ENCODE peak calls at places on chromosomes 4 and X, in four cellular contexts. A is upper lobe of right lung, K is colonic mucosa, M is H1. L is an unnamed sample.

GRCh38 chr4:108433832-108434231 is 186.5 kb upstream of the RPL34 start:
- DNase-seq in A (no peak), K (peak), M (no peak), L (peak)

GRCh38 chrX:47587906-47588735 is 5.9 kb downstream of the TIMP1 start:
- DNase-seq in A (no peak), K (no peak), M (no peak), L (peak)

GRCh38 chrX:154317391-154318000 is 21.9 kb downstream of the TKTL1 start:
- DNase-seq in M (peak), K (no peak), A (no peak), L (peak)

GRCh38 chrX:135737361-135738071 is 24.1 kb downstream of the CT45A1 start:
- DNase-seq in M (no peak), A (no peak), K (no peak), L (peak)

GRCh38 chr4:97104006-97104405 is 1039.3 kb downstream of the STPG2 start:
- DNase-seq in M (no peak), A (no peak), K (no peak), L (no peak)

GRCh38 chrX:13646154-13646549 is 6.8 kb upstream of the TCEANC start:
- DNase-seq in M (peak), K (peak), A (peak), L (peak)

GRCh38 chr4:181418491-181418890 is 824.7 kb upstream of the TENM3 start:
- DNase-seq in K (no peak), A (no peak), M (no peak), L (no peak)

GRCh38 chr4:2806392-2807355 is 13.8 kb downstream of the SH3BP2 start:
- DNase-seq in A (peak), M (no peak), K (peak), L (peak)

GRCh38 chr4:105822061-105822460 is 73.2 kb upstream of the NPNT start:
- DNase-seq in K (no peak), A (no peak), M (no peak), L (no peak)

GRCh38 chr4:72473434-72473900 is 95.6 kb downstream of the ADAMTS3 start:
- DNase-seq in M (no peak), K (no peak), A (no peak), L (no peak)

GRCh38 chr4:96913437-96914075 is 1073.7 kb downstream of the PDHA2 start:
- DNase-seq in A (no peak), M (no peak), K (no peak), L (no peak)

GRCh38 chr4:18847276-18847890 is 825.8 kb upstream of the LCORL start:
- DNase-seq in M (no peak), A (no peak), K (no peak), L (peak)

GRCh38 chr4:166675411-166675810 is 558.9 kb downstream of the SPOCK3 start:
- DNase-seq in M (no peak), K (no peak), A (no peak), L (peak)

GRCh38 chr4:110586137-110586850 is 36.6 kb downstream of the PITX2 start:
- DNase-seq in A (no peak), M (no peak), K (no peak), L (peak)

GRCh38 chr4:15303052-15303641 is 124.7 kb upstream of the C1QTNF7 start:
- DNase-seq in A (no peak), K (no peak), M (no peak), L (peak)

GRCh38 chr4:74623041-74623440 is 171.3 kb downstream of the BTC start:
- DNase-seq in A (no peak), M (no peak), K (peak), L (peak)

GRCh38 chrX:105331244-105331643 is 110.8 kb upstream of the TEX13A start:
- DNase-seq in M (no peak), K (no peak), A (no peak), L (peak)

GRCh38 chrX:136828830-136829229 is 48.1 kb upstream of the ARHGEF6 start:
- DNase-seq in M (no peak), A (no peak), K (no peak), L (no peak)

GRCh38 chr4:145679991-145680455 is at the start of gene C4orf51:
- DNase-seq in K (no peak), A (no peak), M (no peak), L (peak)

GRCh38 chr4:97582890-97583289 is 560.4 kb downstream of the STPG2 start:
- DNase-seq in A (no peak), M (no peak), K (no peak), L (no peak)

GRCh38 chr4:94339779-94340178 is 2.9 kb downstream of the HPGDS start:
- DNase-seq in K (no peak), A (peak), M (no peak), L (no peak)

GRCh38 chr4:121863787-121864186 is 6.5 kb downstream of the BBS7 start:
- DNase-seq in K (no peak), M (no peak), A (no peak), L (no peak)

GRCh38 chr4:139137745-139138144 is 39.3 kb downstream of the ELF2 start:
- DNase-seq in M (no peak), K (no peak), A (no peak), L (peak)

GRCh38 chrX:117376460-117376859 is 740.1 kb downstream of the KLHL13 start:
- DNase-seq in K (no peak), M (no peak), A (no peak), L (peak)

GRCh38 chr4:140308366-140309123 is 64.9 kb upstream of the SCOC start:
- DNase-seq in M (no peak), A (no peak), K (peak), L (peak)

GRCh38 chr4:73450398-73451004 is 14.5 kb downstream of the AFP start:
- DNase-seq in A (no peak), M (peak), K (no peak), L (peak)

GRCh38 chrX:51144828-51145442 is 187.7 kb upstream of the NUDT10 start:
- DNase-seq in K (peak), A (no peak), M (peak), L (peak)

GRCh38 chrX:47482512-47483309 is at the start of gene ZNF41:
- DNase-seq in K (peak), M (peak), A (peak), L (peak)

GRCh38 chr4:123477804-123478209 is 81.2 kb downstream of the SPRY1 start:
- DNase-seq in K (no peak), A (no peak), M (no peak), L (peak)

GRCh38 chr4:78602334-78602733 is 50.8 kb downstream of the ANXA3 start:
- DNase-seq in A (no peak), M (no peak), K (no peak), L (peak)

GRCh38 chr4:121072080-121072835 is at the start of gene NDNF:
- DNase-seq in A (peak), K (peak), M (peak), L (peak)

GRCh38 chr4:186296481-186296880 is 30.5 kb downstream of the F11 start:
- DNase-seq in K (no peak), M (no peak), A (no peak), L (no peak)

GRCh38 chr4:13640149-13640671 is 12.7 kb upstream of the BOD1L1 start:
- DNase-seq in A (no peak), K (no peak), M (no peak), L (peak)

GRCh38 chrX:3268804-3269203 is 77.6 kb downstream of the MXRA5 start:
- DNase-seq in K (no peak), M (no peak), A (no peak), L (peak)

GRCh38 chr4:88054229-88054628 is 46.8 kb downstream of the PKD2 start:
- DNase-seq in A (no peak), K (no peak), M (no peak), L (no peak)

GRCh38 chr4:88059781-88060180 is 52.3 kb downstream of the PKD2 start:
- DNase-seq in A (no peak), K (no peak), M (no peak), L (no peak)

GRCh38 chr4:88060431-88060830 is 53.0 kb downstream of the PKD2 start:
- DNase-seq in K (no peak), A (no peak), M (no peak), L (no peak)

GRCh38 chr4:88058295-88058694 is 50.9 kb downstream of the PKD2 start:
- DNase-seq in M (no peak), K (no peak), A (no peak), L (no peak)

GRCh38 chr4:88054909-88055308 is 47.5 kb downstream of the PKD2 start:
- DNase-seq in A (no peak), M (no peak), K (peak), L (peak)
- TF ChIP-seq CTCF in A (peak), M (peak), K (peak), L (peak)

DNA sequence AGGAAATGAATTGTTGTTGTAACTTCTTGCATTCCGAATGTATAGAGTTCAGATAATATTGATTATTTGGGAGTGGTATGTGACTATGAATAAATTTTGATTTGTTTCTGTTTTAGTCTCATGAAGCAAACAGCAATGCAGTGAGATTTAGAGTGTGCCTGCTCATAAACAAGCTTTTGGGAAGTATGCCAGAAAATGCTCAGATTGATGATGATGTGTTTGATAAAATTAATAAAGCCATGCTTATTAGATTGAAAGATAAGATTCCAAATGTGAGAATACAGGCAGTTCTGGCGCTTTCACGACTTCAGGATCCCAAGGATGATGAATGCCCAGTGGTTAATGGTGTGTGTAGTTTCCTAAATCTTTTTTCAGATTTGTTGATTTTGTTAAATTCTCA is 2.0 kb downstream of the NCAPG start:
- DNase-seq in A (no peak), M (no peak), K (no peak), L (no peak)
- H3K4me3 ChIP-seq in A (no peak), M (no peak), K (no peak), L (peak)

GRCh38 chrX:71177327-71177726 is 32.7 kb downstream of the NLGN3 start:
- DNase-seq in A (no peak), K (no peak), M (no peak), L (peak)

GRCh38 chrX:71175531-71175930 is 30.9 kb downstream of the NLGN3 start:
- DNase-seq in M (no peak), A (no peak), K (no peak), L (no peak)

GRCh38 chrX:71181558-71181909 is 36.9 kb downstream of the NLGN3 start:
- DNase-seq in K (peak), M (no peak), A (no peak), L (no peak)

GRCh38 chrX:71181910-71182799 is 37.5 kb downstream of the NLGN3 start:
- DNase-seq in A (peak), M (peak), K (peak), L (peak)

GRCh38 chrX:71178908-71179307 is 34.3 kb downstream of the NLGN3 start:
- DNase-seq in M (no peak), A (no peak), K (peak), L (peak)
- TF ChIP-seq CTCF in M (peak), A (peak), K (peak), L (peak)

GRCh38 chrX:9913041-9913440 is 54.1 kb upstream of the CLDN34 start:
- DNase-seq in M (no peak), A (no peak), K (no peak), L (no peak)
- H3K4me3 ChIP-seq in M (no peak), A (no peak), K (no peak), L (no peak)

DNA sequence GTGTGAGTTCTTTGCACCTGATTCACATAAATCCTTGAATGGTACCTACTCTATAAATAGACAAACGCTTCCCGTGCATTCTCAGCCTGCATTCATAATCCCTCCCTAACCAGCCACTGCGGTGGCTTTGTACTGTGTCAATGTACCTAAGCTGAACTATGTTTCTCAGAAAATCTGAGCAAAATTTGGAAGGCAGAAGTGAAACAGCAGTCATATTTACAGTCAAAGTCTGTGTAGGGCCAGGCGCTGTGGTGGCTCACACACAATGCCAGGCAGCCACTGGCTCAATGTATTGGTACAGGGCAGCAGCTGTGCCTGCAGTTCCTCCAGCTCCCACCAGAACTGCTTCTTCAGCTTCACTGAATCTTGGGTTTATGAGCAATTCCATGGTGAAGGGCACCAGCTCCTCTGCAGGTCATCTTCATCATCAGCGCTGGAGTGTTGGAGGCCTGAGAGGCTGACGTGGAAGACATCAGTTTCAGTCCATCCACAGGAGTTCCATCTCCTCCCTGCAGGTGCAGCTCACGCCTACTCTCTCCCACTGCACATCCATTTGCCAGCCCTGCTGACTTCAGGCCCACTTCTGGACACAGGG is 32.3 kb upstream of the IRF2 start:
- DNase-seq in A (no peak), K (no peak), M (no peak), L (no peak)
- TF ChIP-seq CTCF in A (peak), K (no peak), M (peak), L (no peak)

GRCh38 chr4:6969826-6970800 is 60.5 kb downstream of the TBC1D14 start:
- DNase-seq in M (no peak), K (no peak), A (no peak), L (no peak)

GRCh38 chr4:6971536-6972374 is 62.1 kb downstream of the TBC1D14 start:
- DNase-seq in M (no peak), K (no peak), A (no peak), L (no peak)

GRCh38 chr4:6972911-6973310 is 63.3 kb downstream of the TBC1D14 start:
- DNase-seq in A (no peak), M (no peak), K (no peak), L (peak)

GRCh38 chr4:6972375-6972650 is 62.7 kb downstream of the TBC1D14 start:
- DNase-seq in K (no peak), M (no peak), A (no peak), L (no peak)

DNA sequence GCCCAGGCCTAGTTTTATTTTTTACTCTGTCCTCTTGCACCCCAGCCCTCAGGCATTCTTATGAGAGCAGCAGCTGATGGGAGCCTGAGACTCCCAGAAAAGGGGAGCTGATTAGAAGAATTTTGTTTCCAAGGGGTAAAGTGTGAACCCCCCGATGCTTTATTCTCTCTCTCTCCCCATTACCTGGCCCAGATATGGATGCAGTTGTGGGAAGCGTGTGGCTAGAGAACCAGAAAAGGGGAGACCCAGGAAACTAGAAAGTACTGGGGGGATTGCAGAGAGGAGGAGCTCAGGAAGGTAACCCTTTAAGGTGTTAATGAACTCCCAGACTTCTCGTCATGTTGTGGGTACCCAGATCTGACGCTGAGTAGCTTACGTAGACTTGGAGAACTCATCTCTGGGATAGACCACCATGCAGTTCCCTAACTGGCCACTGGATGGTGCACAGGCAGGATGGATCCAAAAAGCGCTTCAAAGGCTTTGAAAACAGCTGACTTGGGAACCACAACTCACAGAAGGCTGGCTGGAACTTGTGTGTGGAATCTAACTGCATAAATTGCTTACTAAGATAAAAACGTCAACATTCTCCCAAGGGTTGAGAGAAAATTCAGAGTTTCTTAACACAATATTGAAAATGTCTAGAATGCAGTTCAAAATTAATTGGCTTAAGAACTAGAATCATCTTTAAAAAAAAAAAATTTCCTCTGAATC is 64.7 kb downstream of the TBC1D14 start:
- DNase-seq in K (peak), M (peak), A (peak), L (peak)
- H3K4me3 ChIP-seq in K (no peak), M (no peak), A (no peak), L (no peak)

GRCh38 chrX:132461886-132462285 is 27.0 kb downstream of the MBNL3 start:
- DNase-seq in K (no peak), M (no peak), A (no peak), L (no peak)
- TF ChIP-seq CTCF in K (no peak), M (no peak), A (no peak), L (no peak)

DNA sequence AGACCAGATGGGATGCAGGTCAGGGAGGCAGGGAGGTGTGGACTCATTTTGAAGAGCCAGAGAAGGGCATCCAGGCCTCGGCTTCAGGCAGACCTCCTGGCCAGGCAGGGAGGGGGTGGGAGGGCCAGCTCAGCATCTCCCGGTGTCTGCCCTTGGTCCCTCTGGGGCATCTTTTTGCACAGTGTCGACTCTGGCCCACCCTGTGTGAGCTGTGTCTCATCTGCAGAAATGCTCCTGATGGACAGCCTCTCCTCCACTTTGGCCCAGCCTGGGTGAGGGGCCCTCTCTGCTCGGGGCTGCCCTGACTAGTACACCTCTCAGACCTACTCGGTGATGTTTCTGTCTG is 196.5 kb upstream of the PSAPL1 start:
- DNase-seq in M (no peak), K (no peak), A (no peak), L (no peak)
- H3K4me3 ChIP-seq in M (no peak), K (no peak), A (no peak), L (no peak)

L was measured in fibroblast of villous mesenchyme.